ENCODE peak calls at places on chromosome 19, in nine cellular contexts. K is ovary, U is transverse colon, E is GM12878, V is A549, J is HepG2, Q is stomach, Z is K562, B is sigmoid colon. C is an unnamed sample.

GRCh38 chr19:17680235-17680722 is 7.9 kb downstream of the UNC13A start:
- DNase-seq in K (peak), U (peak), E (peak), V (peak), J (no peak), Q (peak), Z (peak), B (peak), C (peak)

GRCh38 chr19:10812902-10813404 is 23.1 kb downstream of the TMED1 start:
- DNase-seq in K (no peak), U (peak), E (no peak), V (peak), J (no peak), Q (peak), Z (peak), B (peak), C (no peak)

GRCh38 chr19:48970923-48971395 is 5.8 kb downstream of the FTL start:
- DNase-seq in K (peak), U (peak), E (no peak), V (peak), J (peak), Q (peak), Z (peak), B (peak), C (peak)

GRCh38 chr19:944171-944567 is 18.3 kb downstream of the ARID3A start:
- DNase-seq in K (peak), U (peak), E (no peak), V (no peak), J (no peak), Q (peak), Z (peak), B (no peak), C (no peak)

GRCh38 chr19:56217039-56217949 is 15.2 kb downstream of the ZSCAN5C start:
- DNase-seq in K (peak), U (no peak), E (no peak), V (no peak), J (no peak), Q (no peak), Z (no peak), B (no peak), C (no peak)

GRCh38 chr19:6778386-6778785 is 5.9 kb downstream of the VAV1 start:
- DNase-seq in K (no peak), U (no peak), E (no peak), V (no peak), J (no peak), Q (no peak), Z (no peak), B (no peak), C (no peak)

GRCh38 chr19:46446021-46446420 is 17.3 kb upstream of the PNMA8C start:
- DNase-seq in K (no peak), U (no peak), E (no peak), V (no peak), J (no peak), Q (no peak), Z (no peak), B (no peak), C (no peak)

GRCh38 chr19:46745030-46745429 is 827 bp upstream of the FKRP start:
- DNase-seq in K (peak), U (no peak), E (no peak), V (no peak), J (no peak), Q (no peak), Z (no peak), B (no peak), C (no peak)

GRCh38 chr19:42468273-42468796 is 25.6 kb upstream of the CXCL17 start:
- DNase-seq in K (no peak), U (peak), E (no peak), V (peak), J (no peak), Q (no peak), Z (no peak), B (no peak), C (no peak)

GRCh38 chr19:29841209-29841558 is 29.4 kb downstream of the CCNE1 start:
- DNase-seq in K (no peak), U (no peak), E (no peak), V (peak), J (peak), Q (no peak), Z (no peak), B (peak), C (no peak)

GRCh38 chr19:1009043-1009975 is 9.1 kb downstream of the GRIN3B start:
- DNase-seq in K (peak), U (peak), E (no peak), V (no peak), J (no peak), Q (no peak), Z (no peak), B (no peak), C (no peak)

GRCh38 chr19:50723069-50723468 is at the start of gene CLEC11A:
- DNase-seq in K (peak), U (peak), E (no peak), V (no peak), J (no peak), Q (no peak), Z (no peak), B (peak), C (peak)

GRCh38 chr19:50384685-50385535 is 763 bp downstream of the POLD1 start:
- DNase-seq in K (peak), U (no peak), E (no peak), V (no peak), J (no peak), Q (no peak), Z (peak), B (no peak), C (no peak)

GRCh38 chr19:18807861-18808331 is 16.8 kb upstream of the COMP start:
- DNase-seq in K (no peak), U (no peak), E (no peak), V (no peak), J (no peak), Q (no peak), Z (no peak), B (no peak), C (no peak)

GRCh38 chr19:57002195-57002601 is 117.6 kb upstream of the USP29 start:
- DNase-seq in K (peak), U (no peak), E (no peak), V (no peak), J (peak), Q (no peak), Z (no peak), B (no peak), C (no peak)

GRCh38 chr19:41575998-41576397 is at the start of gene CEACAM21:
- DNase-seq in K (no peak), U (peak), E (no peak), V (no peak), J (no peak), Q (peak), Z (no peak), B (no peak), C (no peak)

GRCh38 chr19:932647-933552 is 7.1 kb downstream of the ARID3A start:
- DNase-seq in K (peak), U (peak), E (no peak), V (peak), J (no peak), Q (peak), Z (no peak), B (peak), C (peak)

GRCh38 chr19:50482271-50482855 is 5.7 kb upstream of the GARIN5A start:
- DNase-seq in K (no peak), U (no peak), E (no peak), V (no peak), J (no peak), Q (no peak), Z (no peak), B (no peak), C (no peak)

GRCh38 chr19:54029930-54030490 is 33.7 kb downstream of the VSTM1 start:
- DNase-seq in K (peak), U (peak), E (no peak), V (peak), J (peak), Q (peak), Z (peak), B (no peak), C (peak)

GRCh38 chr19:5519076-5519475 is 48.7 kb downstream of the TINCR start:
- DNase-seq in K (no peak), U (no peak), E (no peak), V (no peak), J (no peak), Q (no peak), Z (no peak), B (no peak), C (no peak)

GRCh38 chr19:54470276-54470887 is 2.7 kb downstream of the CDC42EP5 start:
- DNase-seq in K (no peak), U (no peak), E (no peak), V (no peak), J (no peak), Q (no peak), Z (no peak), B (no peak), C (no peak)

GRCh38 chr19:5397804-5398692 is 57.2 kb upstream of the ZNRF4 start:
- DNase-seq in K (no peak), U (no peak), E (no peak), V (peak), J (peak), Q (no peak), Z (peak), B (no peak), C (no peak)

GRCh38 chr19:30450101-30450500 is 77.9 kb downstream of the ZNF536 start:
- DNase-seq in K (peak), U (peak), E (no peak), V (no peak), J (no peak), Q (no peak), Z (no peak), B (peak), C (no peak)

GRCh38 chr19:40274585-40275544 is 10.3 kb downstream of the AKT2 start:
- DNase-seq in K (no peak), U (no peak), E (no peak), V (no peak), J (no peak), Q (no peak), Z (peak), B (peak), C (no peak)

GRCh38 chr19:10517760-10518443 is 655 bp upstream of the S1PR5 start:
- DNase-seq in K (no peak), U (no peak), E (no peak), V (peak), J (no peak), Q (no peak), Z (peak), B (no peak), C (no peak)

GRCh38 chr19:50891253-50891625 is 18.0 kb downstream of the KLK2 start:
- DNase-seq in K (no peak), U (no peak), E (no peak), V (no peak), J (no peak), Q (no peak), Z (no peak), B (no peak), C (no peak)

GRCh38 chr19:29623726-29624488 is 17.8 kb downstream of the POP4 start:
- DNase-seq in K (no peak), U (peak), E (no peak), V (no peak), J (no peak), Q (no peak), Z (peak), B (no peak), C (no peak)

GRCh38 chr19:33052352-33052972 is 12.2 kb downstream of the RHPN2 start:
- DNase-seq in K (peak), U (peak), E (no peak), V (peak), J (peak), Q (peak), Z (no peak), B (no peak), C (peak)

DNA sequence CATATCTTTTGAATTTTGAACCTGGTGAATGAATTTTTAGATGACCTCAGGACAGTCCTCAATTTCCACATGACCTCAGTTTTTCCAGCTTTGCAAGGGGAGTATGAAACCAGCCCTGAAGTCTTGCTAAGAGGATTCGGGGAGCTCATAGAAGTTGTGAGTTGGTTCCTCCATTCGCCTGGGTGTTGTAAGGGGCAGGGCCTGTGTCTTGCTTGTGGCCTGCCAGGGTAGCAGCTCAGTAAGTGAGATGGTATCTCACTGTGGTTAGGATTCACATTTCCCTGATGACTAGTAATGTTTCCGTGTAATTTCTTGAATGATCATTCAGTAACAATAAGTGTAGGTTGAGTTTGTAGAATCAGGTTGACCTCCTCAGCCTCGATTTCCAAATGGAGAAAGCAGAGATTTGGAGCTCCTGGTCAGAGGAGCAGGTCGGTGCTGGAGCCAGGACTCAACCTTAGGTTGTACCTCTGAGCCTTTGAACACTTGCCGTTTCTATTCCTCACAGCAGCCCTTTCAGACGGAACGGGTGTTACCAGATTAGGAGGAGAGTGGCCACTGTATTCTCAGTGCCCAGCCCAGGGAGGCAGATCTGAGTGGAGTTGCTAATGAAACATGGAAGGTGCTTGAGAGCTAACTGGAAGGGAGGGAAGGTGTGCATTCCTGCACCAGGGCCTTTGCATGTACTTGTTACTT is 14.6 kb downstream of the NACC1 start:
- DNase-seq in K (no peak), U (no peak), E (no peak), V (no peak), J (no peak), Q (no peak), Z (no peak), B (no peak), C (no peak)
- H3K27ac ChIP-seq in K (no peak), U (no peak), E (no peak), V (no peak), J (no peak), Q (no peak), Z (peak), B (peak), C (no peak)

GRCh38 chr19:2239771-2240770 is 3.4 kb downstream of the SF3A2 start:
- DNase-seq in K (no peak), U (no peak), E (no peak), V (no peak), J (no peak), Q (no peak), Z (peak), B (no peak), C (no peak)
- TF ChIP-seq EP300 in K (no peak), U (no peak), E (no peak), V (no peak), J (no peak), Q (no peak), Z (no peak), B (no peak), C (no peak)

DNA sequence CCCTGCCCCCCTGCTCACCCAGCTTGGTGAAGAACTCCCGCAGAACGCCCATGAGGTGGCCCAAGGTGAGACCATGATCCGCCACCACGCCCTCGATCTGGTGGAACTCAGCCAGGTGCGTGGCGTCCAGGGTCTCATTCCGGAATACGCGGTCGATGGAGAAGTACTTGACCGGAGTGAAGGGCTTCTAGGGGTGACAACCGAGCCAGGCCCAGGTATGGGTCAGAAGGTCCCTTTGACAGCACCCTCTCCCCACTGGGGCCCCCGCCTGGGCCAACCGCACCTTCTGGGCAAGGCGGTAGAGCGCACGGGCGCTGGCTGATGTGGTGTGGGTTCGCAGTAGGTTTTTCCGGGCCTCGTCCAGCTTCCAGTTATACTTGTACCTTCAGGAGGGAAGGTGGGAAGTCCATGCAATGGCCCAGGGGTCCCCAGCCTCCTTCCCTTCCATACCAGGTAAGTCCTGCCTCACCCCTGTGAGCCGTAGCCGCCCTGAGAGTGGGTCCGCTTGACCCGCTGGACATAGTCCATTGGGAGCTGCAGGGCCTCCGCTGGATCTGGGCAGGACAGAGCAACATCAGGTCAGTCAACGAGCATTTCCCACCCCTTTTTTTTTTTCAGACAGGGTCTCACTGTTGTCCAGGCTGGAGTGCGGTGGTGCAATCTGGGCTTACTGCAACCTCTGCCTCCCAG is 5.7 kb upstream of the SYCE2 start:
- DNase-seq in K (no peak), U (no peak), E (no peak), V (no peak), J (no peak), Q (no peak), Z (no peak), B (no peak), C (no peak)
- H3K27ac ChIP-seq in K (no peak), U (no peak), E (no peak), V (no peak), J (no peak), Q (no peak), Z (no peak), B (no peak), C (no peak)

DNA sequence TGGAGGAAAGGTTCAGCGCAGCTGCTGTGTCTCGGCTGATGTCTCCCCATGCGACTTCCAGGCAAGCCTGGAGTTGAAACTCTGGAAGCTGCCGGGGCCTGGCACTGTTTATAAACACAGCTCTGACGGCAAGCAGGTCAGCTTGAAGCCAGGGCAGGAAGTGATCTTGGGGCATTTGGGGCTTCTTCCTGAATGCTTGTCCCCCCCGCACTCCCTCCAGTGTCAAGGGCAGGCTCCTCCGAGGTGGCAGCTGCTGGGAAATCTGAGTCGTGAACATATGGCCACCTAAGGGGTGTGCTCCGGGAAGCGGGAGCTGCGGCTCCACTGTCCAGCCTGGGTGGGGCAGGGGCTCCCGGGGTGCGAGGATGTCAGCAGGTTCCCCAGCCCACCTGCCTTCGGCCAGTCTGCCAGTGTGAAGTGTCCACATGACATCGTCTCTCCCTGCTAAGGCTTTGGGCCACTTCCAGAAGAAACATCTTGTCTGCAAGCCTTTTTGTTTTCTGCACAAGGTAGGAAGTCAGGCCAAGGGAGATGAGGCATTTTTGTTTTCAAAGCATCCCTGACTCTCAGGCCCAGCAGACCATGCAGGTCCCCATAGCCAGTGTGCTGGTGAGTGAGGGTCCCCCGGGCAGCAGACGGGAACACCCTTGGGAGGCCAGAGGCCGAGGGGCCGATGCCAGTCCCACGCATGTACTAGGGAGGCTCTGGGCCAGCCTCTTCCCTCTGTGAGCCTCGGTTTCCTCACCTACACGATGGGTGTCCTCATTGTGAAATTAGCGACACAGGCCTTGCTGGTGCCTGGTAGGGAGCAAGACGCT is 2.7 kb downstream of the PIAS4 start:
- DNase-seq in K (no peak), U (no peak), E (no peak), V (no peak), J (no peak), Q (no peak), Z (no peak), B (peak), C (no peak)
- TF ChIP-seq EP300 in K (no peak), U (peak), E (no peak), V (no peak), J (no peak), Q (no peak), Z (no peak), B (no peak), C (no peak)

GRCh38 chr19:4016486-4016885 is 8.9 kb downstream of the PIAS4 start:
- DNase-seq in K (no peak), U (no peak), E (no peak), V (no peak), J (no peak), Q (no peak), Z (no peak), B (no peak), C (peak)

GRCh38 chr19:4012975-4013634 is 5.6 kb downstream of the PIAS4 start:
- DNase-seq in K (no peak), U (no peak), E (no peak), V (no peak), J (no peak), Q (no peak), Z (no peak), B (peak), C (no peak)

GRCh38 chr19:4013886-4014540 is 6.5 kb downstream of the PIAS4 start:
- DNase-seq in K (no peak), U (no peak), E (no peak), V (no peak), J (no peak), Q (no peak), Z (no peak), B (peak), C (no peak)

GRCh38 chr19:4015705-4016402 is 8.3 kb downstream of the PIAS4 start:
- DNase-seq in K (peak), U (no peak), E (no peak), V (no peak), J (no peak), Q (no peak), Z (no peak), B (peak), C (no peak)

DNA sequence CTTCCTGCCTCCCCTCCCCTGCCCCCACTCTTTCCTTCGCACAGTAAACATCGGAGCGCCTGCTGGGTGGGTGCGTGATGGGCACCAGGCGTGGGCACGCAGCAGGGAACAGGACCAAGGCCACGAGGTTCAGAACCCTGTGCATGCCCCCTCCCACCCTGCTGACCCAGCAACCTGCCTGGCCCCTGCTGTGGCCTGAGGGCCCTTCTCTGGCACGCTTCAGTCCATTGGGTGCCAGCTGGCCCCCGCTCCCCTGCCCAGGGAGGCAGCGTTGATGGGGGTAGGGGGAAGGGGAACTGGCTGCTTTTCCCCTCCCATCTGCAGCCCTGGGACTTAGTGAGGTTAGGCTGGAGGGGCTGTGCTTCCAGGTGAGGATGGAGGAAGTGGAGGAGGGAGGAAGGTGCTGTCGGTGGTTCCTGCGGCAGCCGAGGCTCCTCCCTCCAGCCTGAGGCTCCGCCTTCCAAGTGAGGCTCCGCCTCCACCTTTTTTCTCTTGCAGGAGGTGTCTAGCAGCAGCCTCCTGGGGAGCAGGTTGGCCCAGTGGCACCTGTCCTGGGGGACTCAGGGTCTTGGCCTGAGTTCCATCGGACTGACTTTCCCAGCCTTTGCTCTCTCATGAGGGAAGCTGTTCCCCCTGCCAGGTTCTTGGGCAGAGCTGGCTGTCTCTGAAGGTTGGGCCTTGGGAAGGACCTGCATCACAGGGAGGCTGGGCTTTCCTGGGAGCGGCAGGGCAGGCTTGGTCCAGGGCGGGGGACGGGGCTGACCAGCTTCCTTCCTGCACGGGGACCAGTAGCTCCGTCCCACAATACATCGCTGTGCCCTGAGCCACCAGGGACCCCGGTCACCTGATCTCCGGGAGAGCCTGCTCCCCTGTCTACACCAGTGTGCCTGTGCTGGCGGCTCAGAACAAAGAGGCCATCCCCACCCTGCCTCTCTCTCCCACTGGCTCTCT is 7.3 kb downstream of the PIAS4 start:
- DNase-seq in K (no peak), U (no peak), E (no peak), V (no peak), J (no peak), Q (peak), Z (peak), B (peak), C (no peak)
- H3K27ac ChIP-seq in K (peak), U (peak), E (no peak), V (no peak), J (no peak), Q (peak), Z (no peak), B (peak), C (peak)

C was measured in tibial nerve.